ENCODE peak calls at places on chromosomes 4 and X, in nine cellular contexts. D, R, Q, F, B, P, V, L and Y are unnamed samples.
A peak's percentile ranks its signal among the peaks of the same experiment; 100 is the strongest.

GRCh38 chrX:418927-419729 is 32.4 kb upstream of the PPP2R3B start:
- DNase-seq in D (no peak), R (no peak), Q (no peak), F (no peak), B (no peak), P (no peak), V (no peak), L (no peak), Y (no peak)

GRCh38 chrX:14934423-14934822 is 61.2 kb downstream of the MOSPD2 start:
- DNase-seq in D (no peak), R (no peak), Q (no peak), F (no peak), B (no peak), P (no peak), V (no peak), L (no peak), Y (no peak)

GRCh38 chr4:42070463-42070862 is 80.1 kb downstream of the SLC30A9 start:
- DNase-seq in D (no peak), R (no peak), Q (no peak), F (no peak), B (no peak), P (no peak), V (no peak), L (no peak), Y (peak; percentile 43)

GRCh38 chr4:110087116-110087708 is 111.2 kb downstream of the ELOVL6 start:
- DNase-seq in D (peak; percentile 30), R (peak; percentile 78), Q (no peak), F (peak; percentile 76), B (no peak), P (peak; percentile 91), V (peak; percentile 51), L (peak; percentile 76), Y (peak; percentile 72)

GRCh38 chrX:16712825-16713155 is 321 bp upstream of the CTPS2 start:
- DNase-seq in D (no peak), R (no peak), Q (no peak), F (no peak), B (no peak), P (no peak), V (no peak), L (no peak), Y (no peak)

GRCh38 chr4:124262211-124263179 is 450.0 kb downstream of the ANKRD50 start:
- DNase-seq in D (peak; percentile 81), R (peak; percentile 82), Q (peak; percentile 34), F (peak; percentile 89), B (peak; percentile 49), P (peak; percentile 96), V (peak; percentile 79), L (peak; percentile 85), Y (peak; percentile 30)

GRCh38 chrX:101081257-101081656 is 2.6 kb downstream of the TMEM35A start:
- DNase-seq in D (no peak), R (no peak), Q (no peak), F (no peak), B (no peak), P (no peak), V (no peak), L (peak; percentile 28), Y (no peak)

GRCh38 chr4:36165256-36166005 is 78.9 kb downstream of the ARAP2 start:
- DNase-seq in D (no peak), R (no peak), Q (peak; percentile 5), F (peak; percentile 27), B (no peak), P (peak; percentile 40), V (no peak), L (peak; percentile 29), Y (no peak)

GRCh38 chr4:153211986-153212720 is 7.9 kb downstream of the TRIM2 start:
- DNase-seq in D (peak; percentile 40), R (peak; percentile 86), Q (no peak), F (no peak), B (no peak), P (peak; percentile 77), V (no peak), L (peak; percentile 74), Y (no peak)

GRCh38 chrX:34813618-34814017 is 129.0 kb upstream of the FAM47B start:
- DNase-seq in D (peak; percentile 32), R (peak; percentile 15), Q (no peak), F (no peak), B (no peak), P (peak; percentile 1), V (no peak), L (peak; percentile 36), Y (no peak)

GRCh38 chr4:113248320-113248719 is 198.9 kb downstream of the ANK2 start:
- DNase-seq in D (no peak), R (no peak), Q (no peak), F (no peak), B (no peak), P (no peak), V (peak; percentile 4), L (no peak), Y (no peak)

GRCh38 chrX:117138070-117138469 is 675.3 kb upstream of the CT83 start:
- DNase-seq in D (no peak), R (no peak), Q (no peak), F (no peak), B (no peak), P (no peak), V (no peak), L (no peak), Y (no peak)

GRCh38 chr4:95377511-95377910 is 171.3 kb downstream of the UNC5C start:
- DNase-seq in D (no peak), R (no peak), Q (no peak), F (no peak), B (no peak), P (no peak), V (no peak), L (no peak), Y (no peak)

GRCh38 chrX:123884809-123885408 is 25.1 kb downstream of the XIAP start:
- DNase-seq in D (peak; percentile 39), R (peak; percentile 52), Q (peak; percentile 8), F (peak; percentile 29), B (peak; percentile 60), P (peak; percentile 69), V (no peak), L (peak; percentile 54), Y (no peak)

DNA sequence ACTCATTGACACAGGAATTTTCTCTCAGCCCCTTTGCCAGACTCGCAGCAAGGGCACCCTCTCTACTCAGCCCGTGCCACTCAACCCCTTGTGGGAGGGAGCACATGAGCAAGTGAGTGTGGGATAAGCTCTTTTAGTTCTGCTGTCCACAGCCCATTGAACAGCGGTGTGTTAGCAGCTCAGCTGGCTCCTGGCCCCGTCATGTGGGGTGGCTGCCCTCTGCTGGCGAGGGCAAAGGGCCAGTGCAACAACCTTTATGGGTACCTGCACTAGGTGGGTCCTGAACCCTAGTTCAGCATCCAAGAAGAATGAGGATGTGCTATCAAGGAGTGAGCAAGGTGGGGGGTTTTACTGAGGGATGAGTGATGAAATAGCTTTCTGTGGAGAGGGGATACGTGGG is 85.0 kb upstream of the ZNF81 start:
- DNase-seq in D (no peak), R (peak; percentile 26), Q (peak; percentile 18), F (no peak), B (no peak), P (peak; percentile 40), V (peak; percentile 13), L (peak; percentile 41), Y (no peak)
- TF ChIP-seq CTCF in D (peak; percentile 60), R (peak; percentile 51), Q (no peak), F (no peak), B (peak; percentile 38), P (peak; percentile 41), V (peak; percentile 55), L (peak; percentile 45), Y (peak; percentile 70)

GRCh38 chr4:107826427-107826980 is 1.8 kb downstream of the SGMS2 start:
- DNase-seq in D (no peak), R (no peak), Q (no peak), F (no peak), B (no peak), P (no peak), V (no peak), L (peak; percentile 51), Y (no peak)

GRCh38 chr4:107823870-107824366 is 814 bp upstream of the SGMS2 start:
- DNase-seq in D (no peak), R (no peak), Q (no peak), F (no peak), B (no peak), P (no peak), V (peak; percentile 70), L (no peak), Y (no peak)

GRCh38 chr4:107824367-107825071 is at the start of gene SGMS2:
- DNase-seq in D (peak; percentile 86), R (peak; percentile 84), Q (peak; percentile 89), F (peak; percentile 45), B (peak; percentile 71), P (peak; percentile 89), V (peak; percentile 88), L (peak; percentile 99), Y (peak; percentile 67)

GRCh38 chr4:107828315-107828714 is 3.6 kb downstream of the SGMS2 start:
- DNase-seq in D (no peak), R (no peak), Q (no peak), F (no peak), B (no peak), P (no peak), V (no peak), L (no peak), Y (no peak)

GRCh38 chr4:107825072-107825789 is 499 bp downstream of the SGMS2 start:
- DNase-seq in D (peak; percentile 29), R (peak; percentile 44), Q (peak; percentile 66), F (no peak), B (peak; percentile 9), P (peak; percentile 58), V (no peak), L (peak; percentile 74), Y (no peak)
- H3K4me3 ChIP-seq in D (peak overlapping the region; percentile 79), R (peak overlapping the region; percentile 80), Q (peak overlapping the region; percentile 71), F (peak overlapping the region; percentile 71), B (peak overlapping the region; percentile 79), P (peak overlapping the region; percentile 91), V (peak overlapping the region; percentile 70), L (peak overlapping the region; percentile 92), Y (peak overlapping the region; percentile 83)

GRCh38 chr4:6300359-6300758 is 30.7 kb downstream of the WFS1 start:
- DNase-seq in D (no peak), R (no peak), Q (no peak), F (no peak), B (no peak), P (no peak), V (no peak), L (no peak), Y (no peak)

GRCh38 chr4:6298035-6298434 is 28.4 kb downstream of the WFS1 start:
- DNase-seq in D (no peak), R (no peak), Q (no peak), F (no peak), B (no peak), P (no peak), V (no peak), L (no peak), Y (no peak)

GRCh38 chr4:6301051-6301731 is 31.5 kb downstream of the WFS1 start:
- DNase-seq in D (no peak), R (no peak), Q (no peak), F (no peak), B (no peak), P (no peak), V (no peak), L (no peak), Y (no peak)

GRCh38 chr4:6298852-6299251 is 29.2 kb downstream of the WFS1 start:
- DNase-seq in D (no peak), R (no peak), Q (no peak), F (no peak), B (no peak), P (no peak), V (no peak), L (no peak), Y (no peak)

GRCh38 chr4:6299875-6300274 is 30.2 kb downstream of the WFS1 start:
- DNase-seq in D (no peak), R (no peak), Q (no peak), F (no peak), B (no peak), P (no peak), V (no peak), L (no peak), Y (no peak)
- TF ChIP-seq CTCF in D (no peak), R (no peak), Q (no peak), F (no peak), B (no peak), P (no peak), V (no peak), L (no peak), Y (no peak)

GRCh38 chr4:8368998-8369397 is 71.5 kb downstream of the ACOX3 start:
- DNase-seq in D (no peak), R (no peak), Q (no peak), F (no peak), B (no peak), P (no peak), V (no peak), L (no peak), Y (no peak)
- H3K4me3 ChIP-seq in D (no peak overlapping the region), R (no peak overlapping the region), Q (no peak overlapping the region), F (no peak overlapping the region), B (no peak overlapping the region), P (no peak overlapping the region), V (no peak overlapping the region), L (no peak overlapping the region), Y (no peak overlapping the region)